ENCODE peak calls at places on chromosomes 16 and 17, in seven cellular contexts. X is activated T-helper 1 cell treated with anti-CD3 and anti-CD28 coated beads, Interleukin-2, amount 50 U/mL, for 16 hours; C is neural progenitor cell; Q is A172; D is stimulated activated CD4-positive, alpha-beta T cell treated with anti-CD3 and anti-CD28 coated beads, Interleukin-1b, Interleukin-23, amount 100 ng/mL, for 1 hour; E is MV-4-11; M is mucosa of descending colon. Y is an unnamed sample.

GRCh38 chr16:25210758-25211157 is 6.0 kb upstream of the AQP8 start:
- DNase-seq in X (no peak), C (no peak), Q (peak), D (no peak), E (peak), M (no peak), Y (peak)

GRCh38 chr16:11734653-11735043 is 8.0 kb downstream of the TXNDC11 start:
- DNase-seq in X (no peak), C (no peak), Q (no peak), D (no peak), E (no peak), M (no peak), Y (no peak)

GRCh38 chr16:81752225-81752875 is 26.7 kb upstream of the PLCG2 start:
- DNase-seq in X (no peak), C (no peak), Q (peak), D (no peak), E (peak), M (peak), Y (peak)

GRCh38 chr17:43766413-43767052 is 7.9 kb upstream of the SOST start:
- DNase-seq in X (peak), C (peak), Q (no peak), D (no peak), E (peak), M (peak), Y (peak)

GRCh38 chr17:58328195-58329034 is at the start of gene TSPOAP1:
- DNase-seq in X (no peak), C (peak), Q (no peak), D (peak), E (peak), M (peak), Y (no peak)

GRCh38 chr16:64964126-64964540 is 157.7 kb downstream of the CDH11 start:
- DNase-seq in X (no peak), C (no peak), Q (peak), D (no peak), E (no peak), M (no peak), Y (no peak)

GRCh38 chr17:77435272-77436057 is 294.7 kb downstream of the SEC14L1 start:
- DNase-seq in X (no peak), C (peak), Q (no peak), D (no peak), E (no peak), M (no peak), Y (no peak)

GRCh38 chr17:58332720-58333395 is 4.3 kb upstream of the TSPOAP1 start:
- DNase-seq in X (no peak), C (no peak), Q (no peak), D (no peak), E (no peak), M (peak), Y (no peak)

GRCh38 chr16:3716831-3717234 is 491 bp downstream of the TRAP1 start:
- DNase-seq in X (no peak), C (peak), Q (no peak), D (no peak), E (no peak), M (no peak), Y (peak)

GRCh38 chr16:54783226-54783625 is 147.4 kb upstream of the IRX5 start:
- DNase-seq in X (no peak), C (no peak), Q (no peak), D (no peak), E (no peak), M (no peak), Y (no peak)

GRCh38 chr17:18257268-18257681 is 1.3 kb downstream of the FLII start:
- DNase-seq in X (no peak), C (peak), Q (peak), D (no peak), E (no peak), M (no peak), Y (no peak)

GRCh38 chr17:49646391-49647255 is 31.3 kb downstream of the SPOP start:
- DNase-seq in X (no peak), C (no peak), Q (peak), D (no peak), E (peak), M (no peak), Y (no peak)

GRCh38 chr17:44004761-44005526 is 522 bp downstream of the NAGS start:
- DNase-seq in X (no peak), C (peak), Q (no peak), D (no peak), E (no peak), M (peak), Y (no peak)

GRCh38 chr17:3667366-3668278 is 756 bp downstream of the TAX1BP3 start:
- DNase-seq in X (no peak), C (peak), Q (peak), D (no peak), E (peak), M (peak), Y (no peak)

GRCh38 chr16:9297437-9298113 is 206.1 kb downstream of the HAPSTR1 start:
- DNase-seq in X (no peak), C (peak), Q (peak), D (no peak), E (no peak), M (no peak), Y (no peak)

GRCh38 chr17:14374268-14374667 is 73.4 kb downstream of the HS3ST3B1 start:
- DNase-seq in X (no peak), C (no peak), Q (no peak), D (no peak), E (no peak), M (no peak), Y (no peak)

GRCh38 chr17:17503566-17504130 is 7.5 kb upstream of the RASD1 start:
- DNase-seq in X (no peak), C (no peak), Q (no peak), D (no peak), E (no peak), M (no peak), Y (no peak)

GRCh38 chr16:49009204-49009603 is 272.4 kb downstream of the CBLN1 start:
- DNase-seq in X (no peak), C (no peak), Q (no peak), D (no peak), E (no peak), M (no peak), Y (no peak)

GRCh38 chr17:82272495-82273326 is 789 bp downstream of the CSNK1D start:
- DNase-seq in X (no peak), C (peak), Q (no peak), D (peak), E (no peak), M (peak), Y (peak)

GRCh38 chr17:79929257-79930076 is 90.2 kb upstream of the CBX4 start:
- DNase-seq in X (no peak), C (peak), Q (no peak), D (no peak), E (no peak), M (no peak), Y (no peak)

GRCh38 chr17:47330548-47330947 is 6.8 kb downstream of the EFCAB13 start:
- DNase-seq in X (no peak), C (no peak), Q (no peak), D (no peak), E (no peak), M (no peak), Y (no peak)

GRCh38 chr16:27449434-27450188 is 47.6 kb downstream of the IL21R start:
- DNase-seq in X (no peak), C (no peak), Q (no peak), D (peak), E (no peak), M (peak), Y (no peak)

GRCh38 chr17:71247455-71248015 is 873.3 kb upstream of the SOX9 start:
- DNase-seq in X (no peak), C (no peak), Q (peak), D (no peak), E (no peak), M (no peak), Y (no peak)

GRCh38 chr17:76789235-76789788 is 51.4 kb downstream of the MFSD11 start:
- DNase-seq in X (no peak), C (no peak), Q (peak), D (no peak), E (no peak), M (no peak), Y (no peak)

GRCh38 chr16:72938426-72939164 is 109.3 kb downstream of the ZFHX3 start:
- DNase-seq in X (no peak), C (peak), Q (peak), D (no peak), E (peak), M (peak), Y (no peak)

GRCh38 chr16:5490499-5490898 is 392.9 kb upstream of the EEF2KMT start:
- DNase-seq in X (no peak), C (peak), Q (no peak), D (no peak), E (peak), M (peak), Y (no peak)

GRCh38 chr17:30337393-30337999 is 3.6 kb upstream of the TMIGD1 start:
- DNase-seq in X (no peak), C (no peak), Q (no peak), D (no peak), E (no peak), M (no peak), Y (no peak)

GRCh38 chr16:48126801-48127644 is 28.8 kb downstream of the ABCC12 start:
- DNase-seq in X (no peak), C (no peak), Q (peak), D (no peak), E (peak), M (no peak), Y (no peak)

GRCh38 chr17:59899099-59899498 is 6.2 kb downstream of the RPS6KB1 start:
- DNase-seq in X (no peak), C (no peak), Q (no peak), D (no peak), E (peak), M (no peak), Y (peak)

Y was measured in Kasumi-1.